ENCODE peak calls at places on chromosomes 11 and 22, in seven cellular contexts. Q, B, F, J, H, P and W are unnamed samples. For H3K4me1 and H3K27me3, the result is how much of the 10 kb centered on the place peaks cover.

GRCh38 chr11:112858289-112859023 is 102.8 kb upstream of the NCAM1 start:
- DNase-seq in H (no peak), P (no peak), B (no peak), Q (no peak), F (no peak), J (no peak), W (no peak)

GRCh38 chr11:68216171-68216938 is 3.3 kb upstream of the KMT5B start:
- DNase-seq in Q (no peak), F (no peak), B (no peak), H (no peak), J (peak), P (no peak), W (no peak)

GRCh38 chr11:102592634-102593581 is 32.2 kb downstream of the MMP20 start:
- DNase-seq in J (no peak), H (no peak), B (no peak), P (peak), F (no peak), Q (no peak), W (no peak)

GRCh38 chr11:110173775-110174644 is 80.8 kb downstream of the ZC3H12C start:
- DNase-seq in P (peak), J (peak), Q (peak), B (peak), F (peak), H (peak), W (peak)

GRCh38 chr11:75771646-75772410 is 3.2 kb downstream of the DGAT2 start:
- DNase-seq in B (no peak), J (peak), H (no peak), P (no peak), Q (peak), F (peak), W (peak)

GRCh38 chr22:48871176-48871840 is 956.4 kb downstream of the BRD1 start:
- DNase-seq in Q (no peak), H (no peak), F (no peak), B (no peak), P (no peak), J (no peak), W (no peak)

GRCh38 chr11:128036006-128036405 is 551.4 kb downstream of the ETS1 start:
- DNase-seq in P (no peak), B (no peak), F (no peak), Q (no peak), J (no peak), H (no peak), W (no peak)

GRCh38 chr22:46578251-46578823 is 40.9 kb upstream of the CELSR1 start:
- DNase-seq in H (no peak), J (peak), F (peak), P (no peak), B (no peak), Q (no peak), W (no peak)

GRCh38 chr11:130475426-130476053 is 27.1 kb downstream of the ADAMTS15 start:
- DNase-seq in B (no peak), F (no peak), J (peak), P (no peak), H (no peak), Q (no peak), W (no peak)

GRCh38 chr11:130477646-130478203 is 29.3 kb downstream of the ADAMTS15 start:
- DNase-seq in F (no peak), H (no peak), J (no peak), B (no peak), Q (no peak), P (no peak), W (peak)

GRCh38 chr11:130476200-130476921 is 27.9 kb downstream of the ADAMTS15 start:
- DNase-seq in J (peak), H (no peak), F (no peak), P (no peak), Q (no peak), B (no peak), W (no peak)

GRCh38 chr11:130478204-130478701 is 29.8 kb downstream of the ADAMTS15 start:
- DNase-seq in P (peak), Q (peak), J (peak), F (peak), B (peak), H (peak), W (peak)

DNA sequence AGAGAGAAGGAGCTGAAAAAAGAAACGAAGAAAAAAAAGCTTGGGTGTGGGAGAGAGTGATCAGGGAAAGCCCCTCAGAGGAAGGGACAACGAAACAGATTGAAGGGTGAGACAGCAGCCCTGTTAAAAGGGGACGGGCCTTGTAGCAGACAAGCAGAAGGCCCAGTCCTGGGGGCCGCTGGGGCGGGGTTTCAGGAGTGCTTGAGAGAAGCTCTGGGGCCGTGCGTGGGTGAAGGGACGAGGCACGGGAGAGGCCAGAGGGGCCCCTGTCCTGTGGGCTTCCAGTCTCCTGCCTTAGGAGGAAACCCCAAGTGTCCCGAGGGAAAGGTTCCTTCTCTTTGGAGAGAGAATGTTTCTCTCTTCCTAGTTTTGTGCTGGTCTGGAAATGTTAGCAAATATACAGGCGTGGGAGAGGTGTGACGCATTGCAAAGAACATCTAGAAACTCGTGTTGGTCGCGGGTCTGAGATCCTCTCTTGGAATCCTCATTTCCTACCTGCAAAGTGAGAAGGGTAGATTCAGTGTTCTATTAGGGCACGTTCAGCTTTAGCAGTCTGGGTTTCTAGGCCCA is 28.6 kb downstream of the ADAMTS15 start:
- DNase-seq in Q (no peak), P (no peak), J (peak), H (no peak), F (no peak), B (no peak), W (no peak)
- H3K4me1 ChIP-seq in Q (half or more), P (under half), J (under half), H (under half), F (under half), B (under half), W (under half)

GRCh38 chr22:18059473-18059872 is 18.3 kb upstream of the PEX26 start:
- DNase-seq in P (no peak), H (no peak), B (no peak), J (no peak), Q (no peak), F (no peak), W (no peak)

GRCh38 chr22:18059991-18060390 is 17.8 kb upstream of the PEX26 start:
- DNase-seq in Q (no peak), F (no peak), H (no peak), J (no peak), P (no peak), B (no peak), W (no peak)

GRCh38 chr22:18058770-18059169 is 19.0 kb upstream of the PEX26 start:
- DNase-seq in J (no peak), B (no peak), H (no peak), F (no peak), P (no peak), Q (no peak), W (no peak)

GRCh38 chr22:18062421-18062820 is 15.4 kb upstream of the PEX26 start:
- DNase-seq in Q (no peak), B (no peak), H (no peak), F (no peak), J (no peak), P (no peak), W (no peak)

DNA sequence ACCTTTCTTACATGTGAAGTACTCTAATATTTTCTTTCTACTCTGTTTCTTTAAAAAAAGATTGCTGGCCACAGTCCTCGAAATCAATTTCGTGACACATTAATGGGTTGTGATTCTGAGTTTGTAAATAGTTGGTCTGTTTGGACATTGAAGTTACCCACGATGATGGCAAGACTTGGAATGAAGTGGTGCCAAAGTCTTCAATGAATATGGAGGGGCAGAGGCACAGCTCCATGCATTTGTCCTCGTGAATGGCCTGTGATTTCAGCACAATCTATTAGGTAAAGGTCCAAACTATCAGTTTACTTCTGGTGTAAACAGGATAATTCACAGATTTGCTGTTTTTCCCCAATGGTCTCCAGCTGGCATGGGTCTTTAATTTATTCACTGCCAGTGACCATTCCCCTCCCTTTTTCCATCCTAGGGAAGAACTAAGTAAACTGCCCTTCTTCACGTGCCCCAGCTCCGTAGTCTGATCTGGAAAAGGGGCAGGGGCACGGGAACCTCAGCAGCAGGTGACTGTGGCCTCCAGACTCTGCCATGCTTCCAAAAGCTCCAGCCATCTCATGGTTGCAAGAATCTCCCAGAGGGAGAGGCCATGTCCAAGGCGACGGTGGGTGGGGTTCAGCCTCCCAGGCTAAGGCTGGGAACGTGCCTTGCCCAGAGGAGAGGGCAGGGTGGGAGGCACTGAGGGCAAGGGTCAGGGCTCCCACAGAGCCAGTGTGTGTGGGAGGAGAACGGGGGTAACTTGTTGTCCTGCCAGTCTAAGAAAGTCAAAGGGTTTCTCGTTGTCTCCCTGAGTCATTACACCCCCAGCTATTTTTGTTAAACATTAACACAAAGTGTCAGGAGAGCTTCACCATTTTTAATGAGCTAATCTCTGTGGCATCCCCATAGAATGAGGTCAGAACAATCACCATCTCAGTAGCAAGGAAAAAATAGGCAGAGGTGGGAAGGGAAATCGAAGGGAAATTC is 16.9 kb upstream of the PEX26 start:
- DNase-seq in F (peak), Q (no peak), J (peak), H (no peak), P (no peak), B (no peak), W (no peak)
- H3K27me3 ChIP-seq in F (under half), Q (under half), J (under half), H (under half), P (under half), B (under half), W (under half)

GRCh38 chr11:34149786-34150185 is 44.4 kb downstream of the NAT10 start:
- DNase-seq in J (peak), F (no peak), Q (no peak), P (peak), H (peak), B (no peak), W (no peak)
- TF ChIP-seq CTCF in J (peak), F (peak), Q (peak), P (peak), H (peak), B (no peak), W (no peak)

GRCh38 chr22:24157783-24158170 is 23.5 kb upstream of the SUSD2 start:
- DNase-seq in H (no peak), B (no peak), J (peak), Q (peak), F (no peak), P (no peak), W (no peak)
- H3K4me1 ChIP-seq in H (under half), B (under half), J (under half), Q (half or more), F (under half), P (under half), W (under half)

DNA sequence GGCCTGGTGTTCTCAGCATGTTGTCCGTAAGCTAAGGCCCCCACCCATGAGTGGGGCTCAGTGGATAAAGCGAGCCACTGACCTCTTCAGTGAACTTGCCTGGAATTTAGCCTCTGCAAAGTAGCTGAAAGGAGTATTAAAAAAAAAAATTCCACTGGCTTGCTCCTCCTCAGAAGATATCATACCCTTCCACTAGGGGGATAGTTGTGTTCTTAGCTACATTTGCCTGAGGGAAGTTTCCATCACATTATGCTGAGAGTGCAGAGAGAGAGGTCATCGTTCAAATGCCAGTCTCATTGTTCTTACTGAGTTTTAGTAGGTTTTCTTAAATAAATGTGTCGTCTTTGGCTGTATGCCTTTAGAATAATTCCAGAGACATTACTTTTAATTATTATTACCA is 879.7 kb downstream of the JRKL start:
- DNase-seq in Q (no peak), F (peak), H (no peak), B (no peak), J (no peak), P (peak), W (no peak)
- H3K27me3 ChIP-seq in Q (under half), F (under half), H (under half), B (under half), J (under half), P (under half), W (under half)